ENCODE peak calls at places on chromosomes 11 and 22, in four cellular contexts. W is uterus, M is tibial nerve, X is epithelial cell of esophagus. V is an unnamed sample.

GRCh38 chr22:30611197-30611596 is 4.2 kb downstream of the TCN2 start:
- DNase-seq in W (no peak), M (no peak), X (peak), V (no peak)

GRCh38 chr11:83677730-83678129 is 391.6 kb upstream of the CCDC90B start:
- DNase-seq in W (no peak), M (no peak), X (no peak), V (no peak)

GRCh38 chr11:71309611-71310010 is 57.2 kb upstream of the SHANK2 start:
- DNase-seq in W (no peak), M (no peak), X (no peak), V (peak)

GRCh38 chr22:47734511-47734910 is 972.1 kb downstream of the TBC1D22A start:
- DNase-seq in W (no peak), M (no peak), X (no peak), V (no peak)

GRCh38 chr11:92297551-92298237 is 73.1 kb downstream of the FAT3 start:
- DNase-seq in W (no peak), M (no peak), X (no peak), V (no peak)

GRCh38 chr11:34223021-34223813 is 117.8 kb downstream of the NAT10 start:
- DNase-seq in W (peak), M (peak), X (no peak), V (peak)

GRCh38 chr11:33997473-33998347 is 53.8 kb upstream of the CAPRIN1 start:
- DNase-seq in W (no peak), M (no peak), X (peak), V (no peak)

GRCh38 chr11:61162092-61162935 is 1.1 kb upstream of the VPS37C start:
- DNase-seq in W (no peak), M (no peak), X (peak), V (no peak)

GRCh38 chr11:69670158-69670845 is 4.9 kb downstream of the LTO1 start:
- DNase-seq in W (peak), M (peak), X (peak), V (peak)

GRCh38 chr11:64132388-64132771 is 33.5 kb downstream of the MACROD1 start:
- DNase-seq in W (no peak), M (no peak), X (no peak), V (no peak)

GRCh38 chr11:73205666-73206343 is 12.3 kb upstream of the P2RY2 start:
- DNase-seq in W (no peak), M (no peak), X (no peak), V (no peak)

GRCh38 chr11:1881442-1882264 is 10.0 kb downstream of the PRR33 start:
- DNase-seq in W (peak), M (no peak), X (no peak), V (peak)

GRCh38 chr11:129410561-129410960 is 34.9 kb downstream of the BARX2 start:
- DNase-seq in W (no peak), M (no peak), X (peak), V (no peak)

GRCh38 chr11:64009234-64009633 is 23.0 kb downstream of the OTUB1 start:
- DNase-seq in W (no peak), M (no peak), X (no peak), V (no peak)

GRCh38 chr22:41565403-41566054 is 4.7 kb downstream of the CSDC2 start:
- DNase-seq in W (peak), M (no peak), X (peak), V (no peak)

GRCh38 chr22:23222875-23223565 is 42.7 kb downstream of the BCR start:
- DNase-seq in W (no peak), M (no peak), X (no peak), V (no peak)

GRCh38 chr11:125952973-125953372 is 7.1 kb downstream of the VSIG10L2 start:
- DNase-seq in W (peak), M (no peak), X (no peak), V (peak)

GRCh38 chr11:65084598-65085375 is 765 bp downstream of the ZFPL1 start:
- DNase-seq in W (no peak), M (no peak), X (no peak), V (no peak)

GRCh38 chr11:19352736-19353110 is 112.0 kb upstream of the E2F8 start:
- DNase-seq in W (no peak), M (no peak), X (no peak), V (peak)

GRCh38 chr11:63911440-63911839 is 5.5 kb downstream of the RCOR2 start:
- DNase-seq in W (no peak), M (no peak), X (no peak), V (no peak)

GRCh38 chr11:37858398-37858797 is 1260.4 kb upstream of the RAG2 start:
- DNase-seq in W (no peak), M (no peak), X (peak), V (no peak)

GRCh38 chr11:113540416-113541330 is 65.5 kb upstream of the DRD2 start:
- DNase-seq in W (no peak), M (no peak), X (no peak), V (no peak)

GRCh38 chr11:125402436-125402835 is 93.6 kb downstream of the FEZ1 start:
- DNase-seq in W (no peak), M (no peak), X (peak), V (no peak)

GRCh38 chr22:19912236-19912999 is 29.2 kb upstream of the COMT start:
- DNase-seq in W (no peak), M (no peak), X (peak), V (no peak)

GRCh38 chr22:20031732-20032406 is 11.0 kb downstream of the TANGO2 start:
- DNase-seq in W (no peak), M (no peak), X (peak), V (no peak)

GRCh38 chr11:129637983-129638776 is 177.5 kb upstream of the TMEM45B start:
- DNase-seq in W (no peak), M (no peak), X (peak), V (no peak)

GRCh38 chr11:8832571-8833260 is 78.3 kb upstream of the AKIP1 start:
- DNase-seq in W (peak), M (no peak), X (peak), V (no peak)

GRCh38 chr11:111540114-111540920 is at the start of gene LAYN:
- DNase-seq in W (peak), M (no peak), X (peak), V (no peak)

GRCh38 chr22:41928416-41929157 is 2.0 kb upstream of the TNFRSF13C start:
- DNase-seq in W (no peak), M (no peak), X (no peak), V (no peak)

GRCh38 chr11:844693-845644 is 2.3 kb downstream of the TSPAN4 start:
- DNase-seq in W (peak), M (peak), X (peak), V (peak)

GRCh38 chr11:70579376-70579955 is 181.1 kb downstream of the CTTN start:
- DNase-seq in W (no peak), M (no peak), X (no peak), V (no peak)

GRCh38 chr11:62127426-62127825 is 3.6 kb downstream of the INCENP start:
- DNase-seq in W (no peak), M (no peak), X (no peak), V (no peak)

GRCh38 chr22:50476819-50477344 is 2.0 kb upstream of the SBF1 start:
- DNase-seq in W (no peak), M (no peak), X (peak), V (no peak)

GRCh38 chr22:50474711-50475651 is at the start of gene SBF1:
- DNase-seq in W (peak), M (peak), X (peak), V (peak)

GRCh38 chr22:50475652-50476002 is 792 bp upstream of the SBF1 start:
- DNase-seq in W (no peak), M (no peak), X (no peak), V (no peak)

GRCh38 chr22:50479686-50480085 is 1.7 kb upstream of the ADM2 start:
- DNase-seq in W (no peak), M (no peak), X (no peak), V (no peak)

GRCh38 chr22:50477923-50478322 is 3.1 kb upstream of the SBF1 start:
- DNase-seq in W (no peak), M (no peak), X (no peak), V (no peak)
- TF ChIP-seq CTCF in W (no peak), M (no peak), X (no peak), V (no peak)

GRCh38 chr11:46322759-46323158 is 24.5 kb upstream of the DGKZ start:
- DNase-seq in W (no peak), M (no peak), X (no peak), V (no peak)
- TF ChIP-seq CTCF in W (no peak), M (no peak), X (peak), V (no peak)

DNA sequence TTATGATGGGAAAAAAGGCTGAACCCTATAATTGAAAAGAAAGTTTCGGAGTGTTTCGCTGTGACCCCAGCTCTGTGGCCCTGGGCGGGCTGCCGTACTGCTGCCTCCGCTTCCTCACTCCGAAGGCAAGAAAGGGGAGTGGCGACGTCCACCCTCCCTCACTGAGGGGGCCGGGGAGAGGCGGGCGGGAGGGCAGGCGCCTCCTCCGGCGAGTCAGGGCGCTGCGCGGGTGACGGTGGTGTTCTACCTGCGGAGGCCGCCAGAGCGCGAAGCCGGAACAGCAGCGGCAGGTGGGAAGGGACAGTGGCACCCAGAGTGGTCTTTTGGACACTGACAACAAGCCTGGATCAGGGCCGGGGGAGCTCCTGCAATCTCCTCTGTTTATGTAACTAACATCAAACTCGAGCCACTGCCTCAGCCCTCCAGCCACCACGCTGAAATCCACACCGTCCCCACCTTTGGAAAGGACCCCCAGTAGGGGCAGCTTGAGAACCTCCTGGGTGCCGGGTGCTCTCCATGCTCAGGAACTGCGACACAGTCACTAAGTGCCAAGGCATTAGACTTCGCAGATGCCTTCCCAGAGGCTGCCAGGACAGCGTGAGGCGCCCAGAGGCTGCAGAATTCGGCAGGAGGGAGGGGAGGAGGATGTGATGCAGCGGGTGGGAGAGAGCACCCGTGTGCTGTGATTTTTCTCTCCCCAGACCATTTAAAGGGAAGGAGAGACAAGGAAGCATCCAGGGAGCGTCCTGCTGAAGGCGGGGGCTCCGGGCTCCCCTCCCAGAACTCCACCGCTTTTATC is 25.5 kb downstream of the BID start:
- DNase-seq in W (no peak), M (no peak), X (no peak), V (no peak)
- TF ChIP-seq CTCF in W (peak), M (no peak), X (no peak), V (no peak)

GRCh38 chr11:11706022-11706421 is 84.2 kb upstream of the GALNT18 start:
- DNase-seq in W (no peak), M (no peak), X (peak), V (no peak)
- TF ChIP-seq CTCF in W (no peak), M (no peak), X (peak), V (no peak)

GRCh38 chr22:43628253-43628649 is 183.9 kb downstream of the EFCAB6 start:
- DNase-seq in W (no peak), M (no peak), X (no peak), V (no peak)

GRCh38 chr22:43627485-43628252 is 184.4 kb downstream of the EFCAB6 start:
- DNase-seq in W (no peak), M (no peak), X (no peak), V (no peak)

GRCh38 chr22:43622886-43623285 is 189.2 kb downstream of the EFCAB6 start:
- DNase-seq in W (no peak), M (no peak), X (no peak), V (no peak)

GRCh38 chr22:43625242-43625641 is 186.9 kb downstream of the EFCAB6 start:
- DNase-seq in W (no peak), M (no peak), X (no peak), V (no peak)

DNA sequence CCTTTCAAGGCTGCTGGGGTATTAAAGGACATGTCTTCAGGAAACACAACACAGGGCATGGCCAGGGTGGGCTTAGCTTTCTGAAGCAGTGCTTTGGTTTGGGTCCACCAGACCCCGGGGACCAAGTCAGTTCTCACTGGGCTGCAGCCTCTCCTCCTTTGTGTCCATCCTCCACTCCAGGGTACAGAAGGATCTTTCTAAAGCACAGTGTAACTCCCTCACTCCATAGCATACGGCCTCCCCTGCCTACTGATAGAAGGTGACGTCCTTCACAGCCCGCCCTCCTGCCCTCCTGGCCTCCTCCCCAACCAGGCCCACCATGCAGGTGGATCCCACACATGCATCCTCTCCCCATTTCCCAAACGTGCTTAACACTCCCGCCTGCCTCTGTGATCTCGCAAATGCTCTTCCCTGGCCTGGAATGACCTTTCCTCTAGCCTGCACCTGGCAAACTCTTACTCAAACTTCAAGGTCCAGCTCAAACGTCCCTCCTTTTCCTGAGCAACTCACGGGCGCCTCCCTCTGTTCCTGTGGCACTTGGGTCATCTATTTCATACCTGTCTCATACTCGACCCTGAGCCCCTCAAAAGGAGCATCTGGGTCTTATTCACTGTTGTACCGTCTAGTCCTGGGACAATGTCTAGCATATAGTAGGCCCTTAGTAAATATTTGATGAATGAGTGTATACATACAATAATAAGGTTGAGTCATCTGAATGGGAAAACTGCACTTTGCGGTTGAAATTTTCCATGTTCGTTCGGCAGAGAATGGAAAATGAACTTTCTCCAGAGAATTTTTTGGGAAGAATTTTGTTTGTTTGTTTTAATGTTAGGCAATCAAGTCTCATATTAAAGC is 187.7 kb downstream of the EFCAB6 start:
- DNase-seq in W (no peak), M (no peak), X (no peak), V (no peak)
- TF ChIP-seq CTCF in W (no peak), M (no peak), X (no peak), V (no peak)

GRCh38 chr11:31106963-31107576 is 262.5 kb downstream of the DCDC1 start:
- DNase-seq in W (no peak), M (peak), X (peak), V (no peak)
- TF ChIP-seq CTCF in W (peak), M (peak), X (peak), V (peak)

V was measured in coronary artery.